ENCODE peak calls at places on chromosomes 2 and 18, in eight cellular contexts. C, F, Z, T, E, G, Y and U are unnamed samples.

GRCh38 chr2:236680461-236680860 is 110.8 kb downstream of the ACKR3 start:
- DNase-seq in C (no peak), F (no peak), Z (no peak), T (no peak), E (no peak), G (no peak), Y (no peak), U (no peak)

GRCh38 chr2:44952143-44952805 is 10.8 kb downstream of the SIX3 start:
- DNase-seq in C (no peak), F (peak; percentile 71), Z (no peak), T (peak; percentile 41), E (peak; percentile 62), G (no peak), Y (peak; percentile 47), U (peak; percentile 62)

GRCh38 chr2:237732790-237733349 is 65.7 kb upstream of the RBM44 start:
- DNase-seq in C (no peak), F (no peak), Z (peak; percentile 79), T (no peak), E (no peak), G (no peak), Y (no peak), U (no peak)

GRCh38 chr18:26091047-26091630 is 726 bp upstream of the SS18 start:
- DNase-seq in C (no peak), F (no peak), Z (peak; percentile 74), T (peak; percentile 58), E (no peak), G (no peak), Y (no peak), U (no peak)

GRCh38 chr2:46538393-46538792 is 59.0 kb downstream of the TMEM247 start:
- DNase-seq in C (no peak), F (no peak), Z (peak; percentile 74), T (no peak), E (peak; percentile 77), G (no peak), Y (peak; percentile 54), U (no peak)

GRCh38 chr2:235191933-235192332 is 240.1 kb downstream of the SH3BP4 start:
- DNase-seq in C (no peak), F (no peak), Z (peak; percentile 44), T (no peak), E (no peak), G (no peak), Y (peak; percentile 31), U (no peak)

GRCh38 chr2:221851531-221852045 is 279.5 kb upstream of the EPHA4 start:
- DNase-seq in C (no peak), F (no peak), Z (no peak), T (no peak), E (no peak), G (no peak), Y (no peak), U (no peak)

GRCh38 chr2:16614314-16614860 is 51.2 kb downstream of the CYRIA start:
- DNase-seq in C (no peak), F (no peak), Z (no peak), T (peak; percentile 43), E (peak; percentile 26), G (no peak), Y (no peak), U (no peak)

GRCh38 chr2:82591718-82592117 is 1867.4 kb downstream of the SUCLG1 start:
- DNase-seq in C (no peak), F (no peak), Z (no peak), T (no peak), E (no peak), G (no peak), Y (no peak), U (no peak)

GRCh38 chr2:22634167-22634566 is 750.8 kb upstream of the KLHL29 start:
- DNase-seq in C (no peak), F (no peak), Z (no peak), T (no peak), E (no peak), G (no peak), Y (no peak), U (no peak)

GRCh38 chr2:205934443-205934842 is 151.5 kb downstream of the INO80D start:
- DNase-seq in C (no peak), F (peak; percentile 24), Z (no peak), T (no peak), E (peak; percentile 11), G (no peak), Y (no peak), U (no peak)

GRCh38 chr2:160087854-160088745 is 25.7 kb upstream of the PLA2R1 start:
- DNase-seq in C (no peak), F (peak; percentile 5), Z (no peak), T (no peak), E (peak; percentile 29), G (no peak), Y (peak; percentile 19), U (no peak)

GRCh38 chr2:189522435-189523151 is 58.0 kb downstream of the SLC40A1 start:
- DNase-seq in C (no peak), F (peak; percentile 35), Z (no peak), T (no peak), E (no peak), G (no peak), Y (peak; percentile 9), U (no peak)

GRCh38 chr2:235050992-235051351 is 99.2 kb downstream of the SH3BP4 start:
- DNase-seq in C (no peak), F (peak; percentile 91), Z (peak; percentile 98), T (peak; percentile 96), E (peak; percentile 93), G (peak; percentile 85), Y (peak; percentile 97), U (no peak)

GRCh38 chr2:86393521-86394490 is 47.4 kb upstream of the KDM3A start:
- DNase-seq in C (no peak), F (peak; percentile 45), Z (no peak), T (peak; percentile 42), E (no peak), G (no peak), Y (no peak), U (no peak)

GRCh38 chr2:203835420-203835819 is 32.2 kb upstream of the CTLA4 start:
- DNase-seq in C (no peak), F (no peak), Z (no peak), T (no peak), E (no peak), G (no peak), Y (no peak), U (no peak)

GRCh38 chr2:232207174-232207573 is 171.4 kb upstream of the ALPP start:
- DNase-seq in C (no peak), F (no peak), Z (no peak), T (no peak), E (no peak), G (no peak), Y (no peak), U (no peak)

GRCh38 chr2:102061286-102061699 is 69.5 kb downstream of the IL1R2 start:
- DNase-seq in C (no peak), F (no peak), Z (no peak), T (no peak), E (no peak), G (no peak), Y (no peak), U (no peak)

GRCh38 chr2:75503048-75503607 is 57.6 kb downstream of the EVA1A start:
- DNase-seq in C (no peak), F (no peak), Z (no peak), T (no peak), E (peak; percentile 21), G (no peak), Y (peak; percentile 90), U (no peak)
- TF ChIP-seq CTCF in C (no peak), F (no peak), Z (no peak), T (no peak), E (no peak), G (no peak), Y (no peak), U (no peak)

DNA sequence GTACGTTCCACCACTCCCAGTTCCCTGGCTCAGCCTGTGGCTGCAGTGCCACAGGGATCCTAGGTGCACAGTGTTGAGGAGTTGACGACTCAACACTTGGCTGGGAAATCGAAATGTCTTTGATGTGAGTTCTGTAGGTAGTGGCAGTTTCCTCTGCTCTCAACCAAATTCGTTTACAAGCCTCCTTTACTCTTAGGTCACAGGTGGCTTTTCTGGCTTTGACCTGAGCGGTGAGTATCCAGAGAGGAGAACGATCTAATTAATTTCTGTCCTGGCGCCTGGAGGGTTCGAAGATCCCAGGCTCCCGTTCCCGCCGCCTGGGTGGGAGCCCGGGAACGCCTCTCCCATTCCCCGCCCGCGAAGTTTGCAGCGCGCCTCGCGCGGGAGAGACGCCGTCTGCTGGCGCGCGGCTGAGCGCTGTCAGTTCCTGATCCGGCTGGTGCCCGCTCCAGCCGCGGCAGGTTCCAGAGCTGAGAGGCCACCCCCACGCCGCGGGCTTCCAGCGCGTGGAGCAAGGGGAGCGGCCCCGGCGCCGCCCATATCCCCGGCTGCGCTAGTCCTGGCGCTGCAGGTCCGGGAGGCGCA is at the start of gene LAMA3:
- DNase-seq in C (peak; percentile 25), F (peak; percentile 69), Z (no peak), T (peak; percentile 77), E (no peak), G (peak; percentile 77), Y (peak; percentile 27), U (peak; percentile 46)
- TF ChIP-seq CTCF in C (no peak), F (no peak), Z (peak; percentile 44), T (no peak), E (peak; percentile 10), G (peak; percentile 58), Y (peak; percentile 22), U (no peak)

GRCh38 chr2:7118606-7119503 is 201.6 kb downstream of the RNF144A start:
- DNase-seq in C (no peak), F (peak; percentile 36), Z (no peak), T (no peak), E (peak; percentile 25), G (no peak), Y (peak; percentile 44), U (no peak)
- TF ChIP-seq CTCF in C (peak; percentile 12), F (peak; percentile 35), Z (peak; percentile 56), T (no peak), E (peak; percentile 23), G (peak; percentile 58), Y (peak; percentile 72), U (peak; percentile 75)

GRCh38 chr2:152466925-152467676 is 132.1 kb downstream of the FMNL2 start:
- DNase-seq in C (no peak), F (no peak), Z (no peak), T (no peak), E (no peak), G (no peak), Y (peak; percentile 20), U (no peak)

GRCh38 chr2:152464853-152465470 is 130.0 kb downstream of the FMNL2 start:
- DNase-seq in C (no peak), F (no peak), Z (no peak), T (no peak), E (no peak), G (no peak), Y (no peak), U (no peak)

GRCh38 chr2:152465541-152465940 is 130.6 kb downstream of the FMNL2 start:
- DNase-seq in C (no peak), F (no peak), Z (no peak), T (no peak), E (no peak), G (no peak), Y (no peak), U (no peak)

GRCh38 chr2:152467677-152468406 is 132.9 kb downstream of the FMNL2 start:
- DNase-seq in C (no peak), F (no peak), Z (no peak), T (no peak), E (no peak), G (no peak), Y (no peak), U (no peak)

DNA sequence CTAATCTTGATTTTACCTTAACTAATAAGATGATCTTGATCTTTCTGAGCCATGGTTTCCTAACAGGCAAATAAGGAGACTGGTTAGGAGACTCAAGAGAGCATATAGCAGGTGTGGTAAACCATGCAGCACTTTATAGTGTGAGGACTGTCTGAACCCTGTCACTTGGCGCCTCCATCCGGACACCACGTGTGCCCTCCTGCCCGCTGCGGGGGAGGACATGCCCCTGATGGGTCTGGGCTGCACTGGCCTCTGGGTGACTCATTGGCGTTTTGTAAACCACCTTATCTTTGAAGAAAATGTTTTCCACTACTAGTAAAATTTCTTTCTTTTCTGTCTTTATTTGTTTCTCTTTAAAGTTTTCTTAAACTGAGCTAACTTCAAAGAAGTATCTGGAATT is 131.1 kb downstream of the FMNL2 start:
- DNase-seq in C (no peak), F (peak; percentile 73), Z (no peak), T (no peak), E (peak; percentile 49), G (peak; percentile 69), Y (no peak), U (no peak)
- TF ChIP-seq CTCF in C (no peak), F (no peak), Z (no peak), T (no peak), E (no peak), G (peak; percentile 29), Y (no peak), U (no peak)